ENCODE peak calls at places on chromosomes 6 and 20, in five cellular contexts. Q is RPMI7951, U is fibroblast of lung, C is Daoy, F is psoas muscle. X is an unnamed sample.

GRCh38 chr6:73746776-73747175 is 50.8 kb downstream of the CD109 start:
- DNase-seq in C (peak), U (peak), F (no peak), Q (peak), X (peak)

GRCh38 chr6:37093728-37094069 is 76.3 kb upstream of the PIM1 start:
- DNase-seq in C (no peak), Q (no peak), U (no peak), F (no peak), X (no peak)

GRCh38 chr6:170291271-170292110 is 613 bp upstream of the DLL1 start:
- DNase-seq in Q (peak), C (peak), F (peak), U (no peak), X (no peak)

GRCh38 chr6:127276336-127276735 is 9.7 kb downstream of the RNF146 start:
- DNase-seq in U (no peak), C (no peak), F (no peak), Q (no peak), X (no peak)

GRCh38 chr6:136371951-136372350 is 82.3 kb upstream of the BCLAF1 start:
- DNase-seq in Q (peak), F (no peak), C (peak), U (no peak), X (peak)

GRCh38 chr20:34431168-34431567 is 68.1 kb downstream of the ITCH start:
- DNase-seq in U (no peak), F (no peak), Q (no peak), C (no peak), X (no peak)

GRCh38 chr6:152313542-152314482 is 323.4 kb downstream of the SYNE1 start:
- DNase-seq in U (peak), C (peak), Q (no peak), F (no peak), X (peak)

GRCh38 chr6:77341058-77341986 is 122.0 kb downstream of the HTR1B start:
- DNase-seq in Q (peak), F (no peak), C (no peak), U (no peak), X (peak)

GRCh38 chr20:14657231-14657630 is 319.8 kb upstream of the FLRT3 start:
- DNase-seq in U (peak), C (no peak), F (no peak), Q (no peak), X (no peak)

GRCh38 chr6:7249946-7250643 is 62.9 kb downstream of the SSR1 start:
- DNase-seq in U (no peak), C (no peak), Q (peak), F (no peak), X (no peak)

GRCh38 chr6:56953597-56954388 is 1.1 kb upstream of the BEND6 start:
- DNase-seq in F (no peak), U (peak), Q (no peak), C (peak), X (peak)

GRCh38 chr20:15039088-15039762 is 701.8 kb upstream of the FLRT3 start:
- DNase-seq in C (no peak), F (no peak), Q (no peak), U (no peak), X (no peak)